ENCODE peak calls at places on chromosomes 6 and 20, in four cellular contexts. K is HepG2, S is K562, B is GM12891. H is an unnamed sample.

GRCh38 chr6:82954937-82955577 is 110.6 kb downstream of the UBE3D start:
- DNase-seq in S (no peak), K (no peak), B (no peak), H (no peak)

GRCh38 chr6:827431-827830 is 134.5 kb upstream of the EXOC2 start:
- DNase-seq in B (peak), S (no peak), K (no peak), H (no peak)

GRCh38 chr20:64177787-64178186 is 13.5 kb downstream of the MYT1 start:
- DNase-seq in K (no peak), B (no peak), S (no peak), H (no peak)

GRCh38 chr6:125142614-125143013 is 11.0 kb upstream of the TPD52L1 start:
- DNase-seq in B (no peak), S (no peak), K (no peak), H (no peak)

GRCh38 chr6:64084201-64084663 is 448.6 kb downstream of the PHF3 start:
- DNase-seq in S (no peak), B (no peak), K (peak), H (no peak)

GRCh38 chr20:48959902-48960550 is 38.5 kb downstream of the ARFGEF2 start:
- DNase-seq in K (no peak), B (no peak), S (no peak), H (no peak)

GRCh38 chr6:167509853-167510220 is 185.0 kb downstream of the TTLL2 start:
- DNase-seq in B (no peak), S (no peak), K (no peak), H (no peak)

GRCh38 chr6:140174509-140174908 is 800.1 kb upstream of the CITED2 start:
- DNase-seq in B (no peak), S (no peak), K (no peak), H (no peak)

GRCh38 chr6:14981960-14982359 is 263.9 kb upstream of the JARID2 start:
- DNase-seq in K (no peak), B (no peak), S (peak), H (no peak)

GRCh38 chr6:26388441-26388840 is 5.5 kb downstream of the BTN2A2 start:
- DNase-seq in B (no peak), S (no peak), K (no peak), H (no peak)

GRCh38 chr6:21722488-21722887 is 128.9 kb downstream of the SOX4 start:
- DNase-seq in K (no peak), S (peak), B (no peak), H (no peak)

GRCh38 chr6:52420668-52421358 is 671 bp downstream of the EFHC1 start:
- DNase-seq in B (no peak), K (peak), S (peak), H (no peak)

GRCh38 chr6:95413789-95414188 is 163.5 kb upstream of the MANEA start:
- DNase-seq in B (no peak), K (no peak), S (no peak), H (no peak)

GRCh38 chr20:57536759-57537724 is 12.1 kb upstream of the CTCFL start:
- DNase-seq in K (no peak), S (no peak), B (no peak), H (no peak)

GRCh38 chr20:8812818-8813217 is 256.1 kb upstream of the PLCB4 start:
- DNase-seq in B (no peak), S (no peak), K (no peak), H (no peak)

GRCh38 chr6:164150221-164150620 is 735.7 kb downstream of the QKI start:
- DNase-seq in B (no peak), S (no peak), K (no peak), H (no peak)

GRCh38 chr6:53476979-53477378 is 67.9 kb downstream of the GCLC start:
- DNase-seq in K (no peak), S (no peak), B (no peak), H (no peak)

GRCh38 chr20:39974966-39975501 is 714.0 kb downstream of the MAFB start:
- DNase-seq in K (no peak), B (no peak), S (no peak), H (no peak)
- TF ChIP-seq POLR2A in K (no peak), B (no peak), S (no peak), H (no peak)

GRCh38 chr20:53923745-53924369 is 146.5 kb downstream of the BCAS1 start:
- DNase-seq in B (no peak), S (no peak), K (no peak), H (no peak)

GRCh38 chr20:53929399-53929798 is 141.0 kb downstream of the BCAS1 start:
- DNase-seq in K (no peak), S (no peak), B (no peak), H (no peak)

GRCh38 chr20:53925651-53926401 is 144.6 kb downstream of the BCAS1 start:
- DNase-seq in S (no peak), K (no peak), B (no peak), H (no peak)

GRCh38 chr20:53927990-53928389 is 142.4 kb downstream of the BCAS1 start:
- DNase-seq in B (no peak), S (no peak), K (no peak), H (no peak)

DNA sequence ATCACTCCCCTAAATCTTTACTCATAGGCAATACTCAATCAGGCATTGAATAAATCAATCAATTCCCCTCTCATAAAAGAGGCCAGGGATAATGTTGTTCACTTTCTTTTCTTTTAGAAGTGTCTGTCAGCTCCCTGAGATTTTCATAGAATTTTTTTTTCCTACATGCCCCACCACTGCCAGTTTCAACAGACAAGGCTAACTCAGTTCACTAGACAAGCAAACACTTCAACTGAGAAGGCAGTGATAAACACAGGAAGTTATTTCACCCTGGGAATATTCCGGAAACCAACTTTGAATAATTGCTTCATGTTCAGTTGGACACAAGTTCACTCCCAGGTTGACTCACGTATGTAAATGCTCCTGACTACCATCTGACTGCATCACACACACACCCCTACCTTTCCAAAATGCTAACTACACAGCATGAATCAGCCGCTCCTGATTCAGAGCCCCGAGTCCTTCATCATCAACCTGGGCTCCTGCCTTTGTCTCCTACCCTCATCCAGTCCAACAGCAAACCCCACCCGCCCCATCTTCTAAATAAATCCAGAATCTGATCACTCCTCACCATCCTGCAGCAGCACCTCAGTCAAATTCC is 143.9 kb downstream of the BCAS1 start:
- DNase-seq in K (peak), S (peak), B (no peak), H (no peak)
- TF ChIP-seq POLR2AphosphoS5 in K (no peak), S (no peak), B (no peak), H (no peak)

GRCh38 chr6:44012078-44012493 is 115.2 kb downstream of the MRPL14 start:
- DNase-seq in K (no peak), S (peak), B (no peak), H (no peak)
- TF ChIP-seq TAF1 in K (no peak), S (no peak), B (no peak), H (no peak)

GRCh38 chr6:42696526-42697267 is 25.7 kb downstream of the PRPH2 start:
- DNase-seq in S (no peak), K (no peak), B (no peak), H (no peak)

GRCh38 chr6:42698217-42698616 is 24.2 kb downstream of the PRPH2 start:
- DNase-seq in B (no peak), K (no peak), S (no peak), H (no peak)

GRCh38 chr6:42694586-42694985 is 27.8 kb downstream of the PRPH2 start:
- DNase-seq in K (no peak), B (no peak), S (no peak), H (no peak)

GRCh38 chr6:42693725-42694323 is 28.6 kb downstream of the PRPH2 start:
- DNase-seq in B (no peak), K (no peak), S (no peak), H (no peak)

GRCh38 chr6:42697268-42697655 is 25.1 kb downstream of the PRPH2 start:
- DNase-seq in K (no peak), B (no peak), S (no peak), H (no peak)
- TF ChIP-seq POLR2A in K (no peak), B (no peak), S (no peak), H (no peak)

DNA sequence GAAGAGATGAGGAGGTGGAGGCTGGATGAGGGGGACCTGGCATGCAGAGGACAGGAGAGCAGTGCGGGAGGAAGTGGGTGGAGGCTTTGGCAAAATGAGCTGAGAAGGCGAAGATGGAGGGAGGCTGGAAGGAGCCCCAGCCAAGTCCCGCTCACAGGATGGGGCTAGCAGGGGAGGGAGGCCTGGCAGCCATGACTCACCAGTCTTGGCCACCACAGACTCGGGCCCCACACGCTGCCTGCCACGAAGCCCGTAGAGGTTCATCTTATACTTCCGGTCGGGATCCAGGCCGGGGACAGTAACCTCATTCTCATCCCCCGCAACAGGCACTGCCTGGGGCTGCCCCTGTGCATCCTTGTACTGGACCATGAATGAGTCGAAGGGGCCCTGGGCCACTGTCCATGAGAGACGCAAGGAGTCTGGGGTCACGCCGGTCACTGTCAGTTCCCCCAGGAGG is 27.9 kb downstream of the TNXB start:
- DNase-seq in K (no peak), B (no peak), S (peak), H (no peak)
- TF ChIP-seq POLR2AphosphoS5 in K (no peak), B (no peak), S (no peak), H (no peak)

GRCh38 chr6:91045152-91045551 is 458.3 kb upstream of the MAP3K7 start:
- DNase-seq in B (no peak), K (no peak), S (peak), H (no peak)
- TF ChIP-seq TAF1 in B (no peak), K (no peak), S (no peak), H (no peak)

GRCh38 chr20:62953839-62954703 is 1.6 kb downstream of the SLC17A9 start:
- DNase-seq in S (no peak), K (peak), B (peak), H (peak)
- TF ChIP-seq POLR2A in S (no peak), K (peak), B (no peak), H (no peak)

GRCh38 chr20:31681128-31681727 is 41.4 kb downstream of the BCL2L1 start:
- DNase-seq in S (no peak), B (no peak), K (no peak), H (no peak)
- TF ChIP-seq POLR2AphosphoS5 in S (no peak), B (no peak), K (no peak), H (no peak)

H was measured in GM12892.